ENCODE peak calls at places on chromosomes 5 and 9, in ten cellular contexts. One of them, this sample, is unnamed. For H3K4me1, the result is how much of the 10 kb centered on the place peaks cover.

GRCh38 chr9:134413890-134414731 is 87.9 kb downstream of the RXRA start:
- DNase-seq in Peyer's patch: no peak
- DNase-seq in left ventricle myocardium inferior: peak
- DNase-seq in mammary epithelial cell: peak
- DNase-seq in CD8-positive, alpha-beta T cell: no peak
- DNase-seq in uterus: peak
- DNase-seq in colonic mucosa: no peak
- DNase-seq in MM.1S: no peak
- DNase-seq in OCI-LY7: no peak
- DNase-seq in sigmoid colon: peak
- DNase-seq in this sample: no peak

GRCh38 chr9:133786371-133786753 is 48.2 kb upstream of the SARDH start:
- DNase-seq in mammary epithelial cell: no peak
- DNase-seq in sigmoid colon: no peak
- DNase-seq in MM.1S: no peak
- DNase-seq in colonic mucosa: no peak
- DNase-seq in CD8-positive, alpha-beta T cell: no peak
- DNase-seq in Peyer's patch: peak
- DNase-seq in OCI-LY7: peak
- DNase-seq in left ventricle myocardium inferior: no peak
- DNase-seq in uterus: no peak
- DNase-seq in this sample: peak

GRCh38 chr5:54769072-54769471 is 216.3 kb downstream of the ESM1 start:
- DNase-seq in mammary epithelial cell: no peak
- DNase-seq in colonic mucosa: no peak
- DNase-seq in sigmoid colon: no peak
- DNase-seq in OCI-LY7: peak
- DNase-seq in CD8-positive, alpha-beta T cell: no peak
- DNase-seq in MM.1S: no peak
- DNase-seq in uterus: no peak
- DNase-seq in left ventricle myocardium inferior: no peak
- DNase-seq in Peyer's patch: no peak
- DNase-seq in this sample: no peak

GRCh38 chr5:543351-543750 is 19.1 kb upstream of the SLC9A3 start:
- DNase-seq in OCI-LY7: no peak
- DNase-seq in mammary epithelial cell: no peak
- DNase-seq in uterus: no peak
- DNase-seq in sigmoid colon: peak
- DNase-seq in colonic mucosa: no peak
- DNase-seq in MM.1S: no peak
- DNase-seq in Peyer's patch: peak
- DNase-seq in CD8-positive, alpha-beta T cell: no peak
- DNase-seq in left ventricle myocardium inferior: no peak
- DNase-seq in this sample: peak

GRCh38 chr9:96513622-96514021 is 63.7 kb downstream of the HABP4 start:
- DNase-seq in CD8-positive, alpha-beta T cell: no peak
- DNase-seq in Peyer's patch: no peak
- DNase-seq in sigmoid colon: no peak
- DNase-seq in uterus: no peak
- DNase-seq in OCI-LY7: no peak
- DNase-seq in colonic mucosa: no peak
- DNase-seq in mammary epithelial cell: no peak
- DNase-seq in left ventricle myocardium inferior: no peak
- DNase-seq in MM.1S: no peak
- DNase-seq in this sample: no peak

GRCh38 chr5:33049845-33050244 is 338.7 kb downstream of the NPR3 start:
- DNase-seq in sigmoid colon: no peak
- DNase-seq in left ventricle myocardium inferior: no peak
- DNase-seq in mammary epithelial cell: peak
- DNase-seq in OCI-LY7: no peak
- DNase-seq in Peyer's patch: no peak
- DNase-seq in uterus: no peak
- DNase-seq in colonic mucosa: no peak
- DNase-seq in MM.1S: no peak
- DNase-seq in CD8-positive, alpha-beta T cell: no peak
- DNase-seq in this sample: peak

GRCh38 chr9:135887585-135888050 is 19.7 kb downstream of the CAMSAP1 start:
- DNase-seq in uterus: no peak
- DNase-seq in CD8-positive, alpha-beta T cell: peak
- DNase-seq in OCI-LY7: peak
- DNase-seq in mammary epithelial cell: no peak
- DNase-seq in colonic mucosa: no peak
- DNase-seq in MM.1S: no peak
- DNase-seq in left ventricle myocardium inferior: no peak
- DNase-seq in sigmoid colon: no peak
- DNase-seq in Peyer's patch: peak
- DNase-seq in this sample: no peak

GRCh38 chr5:34789021-34789531 is 49.9 kb upstream of the TTC23L start:
- DNase-seq in CD8-positive, alpha-beta T cell: no peak
- DNase-seq in left ventricle myocardium inferior: no peak
- DNase-seq in OCI-LY7: no peak
- DNase-seq in sigmoid colon: no peak
- DNase-seq in mammary epithelial cell: peak
- DNase-seq in uterus: peak
- DNase-seq in Peyer's patch: no peak
- DNase-seq in MM.1S: no peak
- DNase-seq in colonic mucosa: no peak
- DNase-seq in this sample: no peak

GRCh38 chr5:79955496-79956172 is 35.4 kb downstream of the MTX3 start:
- DNase-seq in uterus: no peak
- DNase-seq in colonic mucosa: no peak
- DNase-seq in MM.1S: no peak
- DNase-seq in left ventricle myocardium inferior: no peak
- DNase-seq in OCI-LY7: no peak
- DNase-seq in mammary epithelial cell: no peak
- DNase-seq in CD8-positive, alpha-beta T cell: no peak
- DNase-seq in Peyer's patch: no peak
- DNase-seq in sigmoid colon: no peak
- DNase-seq in this sample: no peak

GRCh38 chr9:127545196-127546124 is 66.6 kb upstream of the STXBP1 start:
- DNase-seq in left ventricle myocardium inferior: no peak
- DNase-seq in CD8-positive, alpha-beta T cell: no peak
- DNase-seq in MM.1S: no peak
- DNase-seq in mammary epithelial cell: peak
- DNase-seq in sigmoid colon: peak
- DNase-seq in uterus: no peak
- DNase-seq in colonic mucosa: peak
- DNase-seq in OCI-LY7: no peak
- DNase-seq in Peyer's patch: peak
- DNase-seq in this sample: peak

GRCh38 chr5:9498541-9499497 is 47.1 kb downstream of the SEMA5A start:
- DNase-seq in CD8-positive, alpha-beta T cell: no peak
- DNase-seq in mammary epithelial cell: peak
- DNase-seq in Peyer's patch: peak
- DNase-seq in colonic mucosa: no peak
- DNase-seq in MM.1S: peak
- DNase-seq in sigmoid colon: no peak
- DNase-seq in uterus: no peak
- DNase-seq in OCI-LY7: peak
- DNase-seq in left ventricle myocardium inferior: no peak
- DNase-seq in this sample: no peak

GRCh38 chr5:102762095-102762534 is 7.0 kb downstream of the PAM start:
- DNase-seq in left ventricle myocardium inferior: no peak
- DNase-seq in CD8-positive, alpha-beta T cell: no peak
- DNase-seq in colonic mucosa: no peak
- DNase-seq in MM.1S: peak
- DNase-seq in uterus: no peak
- DNase-seq in sigmoid colon: no peak
- DNase-seq in Peyer's patch: no peak
- DNase-seq in mammary epithelial cell: peak
- DNase-seq in OCI-LY7: no peak
- DNase-seq in this sample: no peak

GRCh38 chr5:62538017-62538942 is 40.3 kb upstream of the LRRC70 start:
- DNase-seq in CD8-positive, alpha-beta T cell: no peak
- DNase-seq in Peyer's patch: no peak
- DNase-seq in sigmoid colon: no peak
- DNase-seq in MM.1S: no peak
- DNase-seq in uterus: no peak
- DNase-seq in left ventricle myocardium inferior: no peak
- DNase-seq in colonic mucosa: no peak
- DNase-seq in mammary epithelial cell: peak
- DNase-seq in OCI-LY7: no peak
- DNase-seq in this sample: no peak

DNA sequence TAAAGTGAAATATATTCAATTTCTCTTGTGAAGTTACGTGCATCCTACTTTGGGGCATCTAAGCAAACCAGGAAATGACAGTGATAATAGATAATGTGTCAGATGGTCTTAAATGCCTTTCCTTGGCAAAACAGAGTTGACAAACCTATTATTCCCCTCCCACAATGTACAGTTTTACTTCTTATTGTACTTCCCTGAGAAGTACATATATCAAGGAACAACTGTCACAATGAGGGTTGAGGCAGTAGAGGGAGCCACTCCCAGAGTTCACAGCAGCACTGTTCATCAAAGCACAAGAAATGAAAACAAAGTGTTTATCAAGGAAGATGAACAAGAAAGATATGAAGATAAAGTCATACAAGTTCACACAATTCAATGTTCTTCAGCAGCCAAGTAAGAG is 41.1 kb downstream of the ELAVL2 start:
- DNase-seq in MM.1S: no peak
- DNase-seq in left ventricle myocardium inferior: no peak
- DNase-seq in sigmoid colon: no peak
- DNase-seq in mammary epithelial cell: no peak
- DNase-seq in Peyer's patch: no peak
- DNase-seq in CD8-positive, alpha-beta T cell: no peak
- DNase-seq in colonic mucosa: no peak
- DNase-seq in uterus: no peak
- DNase-seq in OCI-LY7: no peak
- DNase-seq in this sample: no peak
- H3K4me1 ChIP-seq in MM.1S: under half
- H3K4me1 ChIP-seq in left ventricle myocardium inferior: under half
- H3K4me1 ChIP-seq in sigmoid colon: under half
- H3K4me1 ChIP-seq in mammary epithelial cell: under half
- H3K4me1 ChIP-seq in Peyer's patch: under half
- H3K4me1 ChIP-seq in CD8-positive, alpha-beta T cell: under half
- H3K4me1 ChIP-seq in colonic mucosa: under half
- H3K4me1 ChIP-seq in uterus: under half
- H3K4me1 ChIP-seq in OCI-LY7: under half
- H3K4me1 ChIP-seq in this sample: under half

DNA sequence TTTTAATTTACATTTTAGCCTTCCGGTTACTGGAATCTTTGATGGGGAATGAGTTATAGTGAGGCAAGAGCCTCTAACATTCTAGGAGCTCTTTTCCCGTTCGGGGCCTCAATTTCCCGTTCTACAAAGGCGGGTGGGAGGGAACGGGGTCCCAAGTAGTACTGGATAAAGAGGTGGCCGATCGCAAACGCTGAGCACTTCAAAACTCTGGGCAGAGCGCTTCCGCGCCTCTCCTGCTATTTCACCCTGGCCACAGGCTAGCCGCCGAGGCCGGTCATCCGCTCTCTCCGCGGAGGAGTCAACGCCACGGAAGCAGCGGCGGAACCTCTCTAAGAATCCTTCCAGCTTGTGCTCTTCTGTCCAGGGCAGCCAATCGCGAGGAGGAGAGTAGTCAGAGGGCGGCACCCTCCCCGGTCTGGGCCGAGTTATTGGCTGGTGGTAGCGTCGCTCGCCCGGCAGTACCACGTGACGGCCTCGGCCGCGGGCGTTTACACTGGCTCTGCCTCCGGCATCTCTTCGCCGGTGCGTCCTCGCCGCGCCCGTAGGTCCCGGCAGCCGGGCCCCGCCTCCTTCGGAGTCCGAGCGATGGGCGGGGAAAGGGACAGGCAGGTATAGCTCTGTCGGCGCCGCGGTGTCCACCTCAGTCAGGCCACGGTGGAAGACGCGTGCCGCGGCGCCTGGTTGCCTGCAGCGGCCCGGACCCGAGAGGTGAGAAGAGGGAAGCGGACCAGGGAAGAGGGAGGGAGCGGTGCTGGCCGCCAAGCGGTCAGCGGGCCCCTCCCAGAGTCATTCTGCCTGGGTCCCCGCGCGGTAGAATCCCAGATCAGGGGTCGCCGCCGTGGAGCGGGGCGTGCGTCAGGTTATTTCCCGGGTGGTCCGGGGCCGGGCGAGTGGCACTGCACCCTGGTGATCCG is at the start of gene SLC26A2:
- DNase-seq in left ventricle myocardium inferior: peak
- DNase-seq in CD8-positive, alpha-beta T cell: peak
- DNase-seq in uterus: peak
- DNase-seq in MM.1S: peak
- DNase-seq in OCI-LY7: peak
- DNase-seq in colonic mucosa: peak
- DNase-seq in mammary epithelial cell: peak
- DNase-seq in sigmoid colon: peak
- DNase-seq in Peyer's patch: peak
- DNase-seq in this sample: peak
- TF ChIP-seq CTCF in left ventricle myocardium inferior: no peak
- TF ChIP-seq CTCF in CD8-positive, alpha-beta T cell: no peak
- TF ChIP-seq CTCF in uterus: peak
- TF ChIP-seq CTCF in MM.1S: no peak
- TF ChIP-seq CTCF in OCI-LY7: no peak
- TF ChIP-seq CTCF in colonic mucosa: no peak
- TF ChIP-seq CTCF in mammary epithelial cell: no peak
- TF ChIP-seq CTCF in sigmoid colon: no peak
- TF ChIP-seq CTCF in Peyer's patch: no peak
- TF ChIP-seq CTCF in this sample: no peak

DNA sequence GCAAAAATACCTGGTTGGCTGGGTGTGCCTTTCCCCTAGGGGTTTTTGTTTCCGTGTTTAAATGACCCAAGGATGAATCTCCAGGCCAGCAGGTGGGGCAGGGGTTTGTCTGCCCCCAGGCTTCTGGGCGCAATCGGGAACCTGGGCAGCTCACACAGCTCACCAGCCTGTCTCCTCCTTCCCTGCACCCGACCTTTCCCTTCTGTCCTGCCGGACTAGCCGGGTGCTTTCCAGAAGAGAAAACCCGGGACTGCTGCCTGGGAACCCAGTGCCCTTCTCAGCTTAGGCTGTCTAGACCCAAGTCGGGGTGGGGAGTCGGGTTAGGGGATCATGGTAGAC is 84.3 kb downstream of the DAB2IP start:
- DNase-seq in left ventricle myocardium inferior: no peak
- DNase-seq in sigmoid colon: no peak
- DNase-seq in colonic mucosa: no peak
- DNase-seq in CD8-positive, alpha-beta T cell: no peak
- DNase-seq in OCI-LY7: no peak
- DNase-seq in mammary epithelial cell: peak
- DNase-seq in Peyer's patch: no peak
- DNase-seq in MM.1S: no peak
- DNase-seq in uterus: no peak
- DNase-seq in this sample: no peak
- H3K4me1 ChIP-seq in left ventricle myocardium inferior: half or more
- H3K4me1 ChIP-seq in sigmoid colon: half or more
- H3K4me1 ChIP-seq in colonic mucosa: under half
- H3K4me1 ChIP-seq in CD8-positive, alpha-beta T cell: under half
- H3K4me1 ChIP-seq in OCI-LY7: half or more
- H3K4me1 ChIP-seq in mammary epithelial cell: half or more
- H3K4me1 ChIP-seq in Peyer's patch: under half
- H3K4me1 ChIP-seq in MM.1S: under half
- H3K4me1 ChIP-seq in uterus: under half
- H3K4me1 ChIP-seq in this sample: half or more

DNA sequence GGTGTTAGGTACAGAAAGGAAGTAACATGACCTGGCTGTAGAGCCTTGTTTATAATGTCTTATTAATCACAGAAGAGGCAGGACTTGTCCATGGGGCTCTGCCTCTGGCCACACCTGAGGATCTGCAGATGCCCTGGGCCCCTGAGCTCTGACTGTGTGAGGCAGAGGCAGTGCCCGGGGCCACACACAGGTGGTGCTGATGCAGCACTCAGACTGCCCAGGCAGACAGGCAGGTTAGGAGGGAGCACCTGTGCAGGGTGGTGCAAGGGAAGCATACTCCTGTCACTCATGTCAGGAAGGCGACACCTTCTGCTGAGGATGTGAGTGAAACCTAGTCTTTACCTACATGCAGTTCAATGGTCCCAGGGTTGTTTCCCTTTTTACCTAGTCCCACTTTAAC is 88.7 kb downstream of the CFAP90 start:
- DNase-seq in Peyer's patch: no peak
- DNase-seq in uterus: no peak
- DNase-seq in MM.1S: peak
- DNase-seq in OCI-LY7: no peak
- DNase-seq in left ventricle myocardium inferior: no peak
- DNase-seq in mammary epithelial cell: no peak
- DNase-seq in CD8-positive, alpha-beta T cell: no peak
- DNase-seq in colonic mucosa: no peak
- DNase-seq in sigmoid colon: no peak
- DNase-seq in this sample: no peak
- TF ChIP-seq CTCF in Peyer's patch: no peak
- TF ChIP-seq CTCF in uterus: no peak
- TF ChIP-seq CTCF in MM.1S: peak
- TF ChIP-seq CTCF in OCI-LY7: no peak
- TF ChIP-seq CTCF in left ventricle myocardium inferior: no peak
- TF ChIP-seq CTCF in mammary epithelial cell: no peak
- TF ChIP-seq CTCF in CD8-positive, alpha-beta T cell: no peak
- TF ChIP-seq CTCF in colonic mucosa: no peak
- TF ChIP-seq CTCF in sigmoid colon: no peak
- TF ChIP-seq CTCF in this sample: peak